ENCODE peak calls at places on chromosomes 12 and 14, in five cellular contexts. One of them, this sample, is unnamed.

GRCh38 chr12:131280426-131280825 is 326.7 kb downstream of the ADGRD1 start:
- DNase-seq in transverse colon: no peak
- DNase-seq in smooth muscle cell of the brain vasculature: no peak
- DNase-seq in activated T-helper 2 cell treated with anti-CD3 and anti-CD28 coated beads, Interferon-gamma antibody, Interleukin-2, Interleukin-4, amounts not matched to agents 10 μg/mL and 5 μg/mL and 100 μg/mL, durations not matched to agents 14 hours and 24 hours and 36 hours: no peak
- DNase-seq in GM20000: no peak
- DNase-seq in this sample: no peak

GRCh38 chr12:108570743-108571603 is 8.6 kb downstream of the ISCU start:
- DNase-seq in transverse colon: no peak
- DNase-seq in smooth muscle cell of the brain vasculature: no peak
- DNase-seq in activated T-helper 2 cell treated with anti-CD3 and anti-CD28 coated beads, Interferon-gamma antibody, Interleukin-2, Interleukin-4, amounts not matched to agents 10 μg/mL and 5 μg/mL and 100 μg/mL, durations not matched to agents 14 hours and 24 hours and 36 hours: no peak
- DNase-seq in GM20000: no peak
- DNase-seq in this sample: no peak

GRCh38 chr12:119375619-119376018 is 41.1 kb downstream of the CCDC60 start:
- DNase-seq in transverse colon: no peak
- DNase-seq in smooth muscle cell of the brain vasculature: no peak
- DNase-seq in activated T-helper 2 cell treated with anti-CD3 and anti-CD28 coated beads, Interferon-gamma antibody, Interleukin-2, Interleukin-4, amounts not matched to agents 10 μg/mL and 5 μg/mL and 100 μg/mL, durations not matched to agents 14 hours and 24 hours and 36 hours: peak; percentile 10
- DNase-seq in GM20000: no peak
- DNase-seq in this sample: no peak

GRCh38 chr12:91632042-91632786 is 449.6 kb upstream of the DCN start:
- DNase-seq in transverse colon: no peak
- DNase-seq in smooth muscle cell of the brain vasculature: no peak
- DNase-seq in activated T-helper 2 cell treated with anti-CD3 and anti-CD28 coated beads, Interferon-gamma antibody, Interleukin-2, Interleukin-4, amounts not matched to agents 10 μg/mL and 5 μg/mL and 100 μg/mL, durations not matched to agents 14 hours and 24 hours and 36 hours: no peak
- DNase-seq in GM20000: no peak
- DNase-seq in this sample: no peak

GRCh38 chr12:71661977-71662522 is 1.6 kb downstream of the ZFC3H1 start:
- DNase-seq in transverse colon: no peak
- DNase-seq in smooth muscle cell of the brain vasculature: no peak
- DNase-seq in activated T-helper 2 cell treated with anti-CD3 and anti-CD28 coated beads, Interferon-gamma antibody, Interleukin-2, Interleukin-4, amounts not matched to agents 10 μg/mL and 5 μg/mL and 100 μg/mL, durations not matched to agents 14 hours and 24 hours and 36 hours: no peak
- DNase-seq in GM20000: no peak
- DNase-seq in this sample: no peak

GRCh38 chr14:35197015-35197414 is 74.7 kb downstream of the PRORP start:
- DNase-seq in transverse colon: no peak
- DNase-seq in smooth muscle cell of the brain vasculature: no peak
- DNase-seq in activated T-helper 2 cell treated with anti-CD3 and anti-CD28 coated beads, Interferon-gamma antibody, Interleukin-2, Interleukin-4, amounts not matched to agents 10 μg/mL and 5 μg/mL and 100 μg/mL, durations not matched to agents 14 hours and 24 hours and 36 hours: no peak
- DNase-seq in GM20000: no peak
- DNase-seq in this sample: no peak

GRCh38 chr12:4268549-4269181 is 4.9 kb upstream of the CCND2 start:
- DNase-seq in transverse colon: no peak
- DNase-seq in smooth muscle cell of the brain vasculature: no peak
- DNase-seq in activated T-helper 2 cell treated with anti-CD3 and anti-CD28 coated beads, Interferon-gamma antibody, Interleukin-2, Interleukin-4, amounts not matched to agents 10 μg/mL and 5 μg/mL and 100 μg/mL, durations not matched to agents 14 hours and 24 hours and 36 hours: no peak
- DNase-seq in GM20000: no peak
- DNase-seq in this sample: no peak

GRCh38 chr12:6562881-6563280 is 5.2 kb downstream of the NOP2 start:
- DNase-seq in transverse colon: no peak
- DNase-seq in smooth muscle cell of the brain vasculature: no peak
- DNase-seq in activated T-helper 2 cell treated with anti-CD3 and anti-CD28 coated beads, Interferon-gamma antibody, Interleukin-2, Interleukin-4, amounts not matched to agents 10 μg/mL and 5 μg/mL and 100 μg/mL, durations not matched to agents 14 hours and 24 hours and 36 hours: no peak
- DNase-seq in GM20000: no peak
- DNase-seq in this sample: no peak

GRCh38 chr14:76863724-76864407 is 37.7 kb downstream of the LRRC74A start:
- DNase-seq in transverse colon: peak; percentile 23
- DNase-seq in smooth muscle cell of the brain vasculature: no peak
- DNase-seq in activated T-helper 2 cell treated with anti-CD3 and anti-CD28 coated beads, Interferon-gamma antibody, Interleukin-2, Interleukin-4, amounts not matched to agents 10 μg/mL and 5 μg/mL and 100 μg/mL, durations not matched to agents 14 hours and 24 hours and 36 hours: no peak
- DNase-seq in GM20000: peak; percentile 55
- DNase-seq in this sample: no peak

GRCh38 chr12:88571543-88571942 is 8.7 kb downstream of the KITLG start:
- DNase-seq in transverse colon: no peak
- DNase-seq in smooth muscle cell of the brain vasculature: no peak
- DNase-seq in activated T-helper 2 cell treated with anti-CD3 and anti-CD28 coated beads, Interferon-gamma antibody, Interleukin-2, Interleukin-4, amounts not matched to agents 10 μg/mL and 5 μg/mL and 100 μg/mL, durations not matched to agents 14 hours and 24 hours and 36 hours: no peak
- DNase-seq in GM20000: no peak
- DNase-seq in this sample: no peak

GRCh38 chr12:7602287-7602686 is 63.4 kb downstream of the APOBEC1 start:
- DNase-seq in transverse colon: no peak
- DNase-seq in smooth muscle cell of the brain vasculature: no peak
- DNase-seq in activated T-helper 2 cell treated with anti-CD3 and anti-CD28 coated beads, Interferon-gamma antibody, Interleukin-2, Interleukin-4, amounts not matched to agents 10 μg/mL and 5 μg/mL and 100 μg/mL, durations not matched to agents 14 hours and 24 hours and 36 hours: no peak
- DNase-seq in GM20000: no peak
- DNase-seq in this sample: no peak

GRCh38 chr12:10610188-10610587 is 3.2 kb downstream of the MAGOHB start:
- DNase-seq in transverse colon: no peak
- DNase-seq in smooth muscle cell of the brain vasculature: no peak
- DNase-seq in activated T-helper 2 cell treated with anti-CD3 and anti-CD28 coated beads, Interferon-gamma antibody, Interleukin-2, Interleukin-4, amounts not matched to agents 10 μg/mL and 5 μg/mL and 100 μg/mL, durations not matched to agents 14 hours and 24 hours and 36 hours: no peak
- DNase-seq in GM20000: no peak
- DNase-seq in this sample: no peak

GRCh38 chr12:131753757-131754156 is 42.9 kb downstream of the SFSWAP start:
- DNase-seq in transverse colon: no peak
- DNase-seq in smooth muscle cell of the brain vasculature: no peak
- DNase-seq in activated T-helper 2 cell treated with anti-CD3 and anti-CD28 coated beads, Interferon-gamma antibody, Interleukin-2, Interleukin-4, amounts not matched to agents 10 μg/mL and 5 μg/mL and 100 μg/mL, durations not matched to agents 14 hours and 24 hours and 36 hours: no peak
- DNase-seq in GM20000: no peak
- DNase-seq in this sample: no peak

GRCh38 chr14:77024171-77024627 is 4.3 kb downstream of the IRF2BPL start:
- DNase-seq in transverse colon: peak; percentile 67
- DNase-seq in smooth muscle cell of the brain vasculature: no peak
- DNase-seq in activated T-helper 2 cell treated with anti-CD3 and anti-CD28 coated beads, Interferon-gamma antibody, Interleukin-2, Interleukin-4, amounts not matched to agents 10 μg/mL and 5 μg/mL and 100 μg/mL, durations not matched to agents 14 hours and 24 hours and 36 hours: peak; percentile 76
- DNase-seq in GM20000: no peak
- DNase-seq in this sample: peak; percentile 47

GRCh38 chr14:104688755-104689619 is at the start of gene INF2:
- DNase-seq in transverse colon: peak; percentile 80
- DNase-seq in smooth muscle cell of the brain vasculature: no peak
- DNase-seq in activated T-helper 2 cell treated with anti-CD3 and anti-CD28 coated beads, Interferon-gamma antibody, Interleukin-2, Interleukin-4, amounts not matched to agents 10 μg/mL and 5 μg/mL and 100 μg/mL, durations not matched to agents 14 hours and 24 hours and 36 hours: peak; percentile 26
- DNase-seq in GM20000: peak; percentile 96
- DNase-seq in this sample: peak; percentile 50

This sample was measured in prostate gland.